ENCODE peak calls at places on chromosomes 5 and 9, in five cellular contexts. One of them, this sample, is unnamed.
A peak's percentile ranks its signal among the peaks of the same experiment; 100 is the strongest.

GRCh38 chr5:68344447-68345111 is 129.0 kb downstream of the PIK3R1 start:
- DNase-seq in T-helper 17 cell: no peak
- DNase-seq in CD4-positive, alpha-beta memory T cell: peak; percentile 11
- DNase-seq in SJSA1: no peak
- DNase-seq in pancreas: no peak
- DNase-seq in this sample: no peak

GRCh38 chr5:21680661-21681060 is 1172.5 kb downstream of the CDH12 start:
- DNase-seq in T-helper 17 cell: no peak
- DNase-seq in CD4-positive, alpha-beta memory T cell: no peak
- DNase-seq in SJSA1: no peak
- DNase-seq in pancreas: no peak
- DNase-seq in this sample: no peak

GRCh38 chr9:134681061-134681661 is 39.6 kb downstream of the COL5A1 start:
- DNase-seq in T-helper 17 cell: no peak
- DNase-seq in SJSA1: no peak
- DNase-seq in pancreas: no peak
- DNase-seq in CD4-positive, alpha-beta memory T cell: no peak
- DNase-seq in this sample: no peak

GRCh38 chr5:53249529-53249928 is 140.0 kb upstream of the MOCS2 start:
- DNase-seq in SJSA1: peak; percentile 78
- DNase-seq in pancreas: no peak
- DNase-seq in CD4-positive, alpha-beta memory T cell: no peak
- DNase-seq in T-helper 17 cell: no peak
- DNase-seq in this sample: no peak

GRCh38 chr9:98135938-98136337 is 16.9 kb upstream of the TRIM14 start:
- DNase-seq in T-helper 17 cell: no peak
- DNase-seq in pancreas: no peak
- DNase-seq in SJSA1: no peak
- DNase-seq in CD4-positive, alpha-beta memory T cell: no peak
- DNase-seq in this sample: no peak

GRCh38 chr5:169070413-169070812 is 230.5 kb downstream of the SLIT3 start:
- DNase-seq in pancreas: no peak
- DNase-seq in CD4-positive, alpha-beta memory T cell: no peak
- DNase-seq in SJSA1: no peak
- DNase-seq in T-helper 17 cell: no peak
- DNase-seq in this sample: no peak

GRCh38 chr5:137496919-137497318 is 2.2 kb downstream of the SPOCK1 start:
- DNase-seq in T-helper 17 cell: no peak
- DNase-seq in SJSA1: no peak
- DNase-seq in CD4-positive, alpha-beta memory T cell: no peak
- DNase-seq in pancreas: no peak
- DNase-seq in this sample: no peak

GRCh38 chr5:57598097-57598496 is 115.5 kb upstream of the ACTBL2 start:
- DNase-seq in CD4-positive, alpha-beta memory T cell: no peak
- DNase-seq in T-helper 17 cell: no peak
- DNase-seq in pancreas: no peak
- DNase-seq in SJSA1: no peak
- DNase-seq in this sample: no peak

GRCh38 chr5:58497956-58498942 is 7.0 kb downstream of the GAPT start:
- DNase-seq in SJSA1: no peak
- DNase-seq in T-helper 17 cell: no peak
- DNase-seq in CD4-positive, alpha-beta memory T cell: no peak
- DNase-seq in pancreas: peak; percentile 32
- DNase-seq in this sample: peak; percentile 65

GRCh38 chr5:179403426-179404147 is 58.3 kb upstream of the ADAMTS2 start:
- DNase-seq in pancreas: no peak
- DNase-seq in SJSA1: peak; percentile 45
- DNase-seq in T-helper 17 cell: no peak
- DNase-seq in CD4-positive, alpha-beta memory T cell: no peak
- DNase-seq in this sample: no peak

GRCh38 chr5:179405054-179405416 is 59.8 kb upstream of the ADAMTS2 start:
- DNase-seq in SJSA1: peak; percentile 39
- DNase-seq in pancreas: no peak
- DNase-seq in CD4-positive, alpha-beta memory T cell: no peak
- DNase-seq in T-helper 17 cell: no peak
- DNase-seq in this sample: no peak

GRCh38 chr5:179405426-179406030 is 60.3 kb upstream of the ADAMTS2 start:
- DNase-seq in CD4-positive, alpha-beta memory T cell: no peak
- DNase-seq in SJSA1: peak; percentile 43
- DNase-seq in pancreas: no peak
- DNase-seq in T-helper 17 cell: no peak
- DNase-seq in this sample: no peak

GRCh38 chr5:179404321-179405053 is 59.2 kb upstream of the ADAMTS2 start:
- DNase-seq in T-helper 17 cell: no peak
- DNase-seq in CD4-positive, alpha-beta memory T cell: no peak
- DNase-seq in SJSA1: peak; percentile 35
- DNase-seq in pancreas: no peak
- DNase-seq in this sample: no peak

DNA sequence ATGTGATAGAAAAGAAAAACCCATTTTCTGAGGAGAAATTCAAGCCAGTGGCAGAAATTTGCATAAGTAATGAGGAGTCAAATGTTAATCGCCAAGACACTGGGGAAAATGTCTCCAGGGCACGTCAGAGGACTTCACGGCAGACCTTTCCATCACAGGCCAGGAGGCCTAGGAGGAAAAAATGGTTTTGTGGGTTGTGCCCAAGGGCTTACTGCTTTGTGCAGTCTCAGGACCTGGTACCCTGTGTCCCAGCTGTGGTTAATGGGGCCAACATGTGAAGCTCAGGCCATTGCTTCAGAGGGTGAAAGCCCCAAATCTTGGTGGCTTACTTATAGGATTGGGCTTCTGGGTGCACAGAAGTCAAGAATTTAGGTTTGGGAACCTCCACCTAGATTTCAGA is 54.8 kb upstream of the ADAMTS2 start:
- DNase-seq in SJSA1: peak; percentile 32
- DNase-seq in T-helper 17 cell: no peak
- DNase-seq in pancreas: no peak
- DNase-seq in CD4-positive, alpha-beta memory T cell: no peak
- DNase-seq in this sample: no peak
- H3K9me3 ChIP-seq in SJSA1: peaks cover 56% of the 10 kb centered on the region
- H3K9me3 ChIP-seq in T-helper 17 cell: peaks cover 3% of the 10 kb centered on the region
- H3K9me3 ChIP-seq in pancreas: no peaks in the 10 kb centered on the region
- H3K9me3 ChIP-seq in CD4-positive, alpha-beta memory T cell: peaks cover 13% of the 10 kb centered on the region
- H3K9me3 ChIP-seq in this sample: peaks cover 21% of the 10 kb centered on the region

GRCh38 chr9:102642651-102643050 is 352.5 kb upstream of the CYLC2 start:
- DNase-seq in T-helper 17 cell: no peak
- DNase-seq in SJSA1: no peak
- DNase-seq in pancreas: no peak
- DNase-seq in CD4-positive, alpha-beta memory T cell: no peak
- DNase-seq in this sample: no peak
- H3K9me3 ChIP-seq in T-helper 17 cell: no peaks in the 10 kb centered on the region
- H3K9me3 ChIP-seq in SJSA1: no peaks in the 10 kb centered on the region
- H3K9me3 ChIP-seq in pancreas: no peaks in the 10 kb centered on the region
- H3K9me3 ChIP-seq in CD4-positive, alpha-beta memory T cell: no peaks in the 10 kb centered on the region
- H3K9me3 ChIP-seq in this sample: no peaks in the 10 kb centered on the region

GRCh38 chr9:114071197-114071795 is 6.8 kb downstream of the AMBP start:
- DNase-seq in pancreas: no peak
- DNase-seq in T-helper 17 cell: no peak
- DNase-seq in SJSA1: no peak
- DNase-seq in CD4-positive, alpha-beta memory T cell: no peak
- DNase-seq in this sample: no peak
- H3K9me3 ChIP-seq in pancreas: no peaks in the 10 kb centered on the region
- H3K9me3 ChIP-seq in T-helper 17 cell: no peaks in the 10 kb centered on the region
- H3K9me3 ChIP-seq in SJSA1: no peaks in the 10 kb centered on the region
- H3K9me3 ChIP-seq in CD4-positive, alpha-beta memory T cell: no peaks in the 10 kb centered on the region
- H3K9me3 ChIP-seq in this sample: no peaks in the 10 kb centered on the region

GRCh38 chr5:131863700-131864099 is 66.9 kb upstream of the FNIP1 start:
- DNase-seq in T-helper 17 cell: no peak
- DNase-seq in CD4-positive, alpha-beta memory T cell: no peak
- DNase-seq in pancreas: no peak
- DNase-seq in SJSA1: no peak
- DNase-seq in this sample: no peak
- H3K9me3 ChIP-seq in T-helper 17 cell: peaks cover 11% of the 10 kb centered on the region
- H3K9me3 ChIP-seq in CD4-positive, alpha-beta memory T cell: peaks cover 5% of the 10 kb centered on the region
- H3K9me3 ChIP-seq in pancreas: no peaks in the 10 kb centered on the region
- H3K9me3 ChIP-seq in SJSA1: peaks cover 10% of the 10 kb centered on the region
- H3K9me3 ChIP-seq in this sample: no peaks in the 10 kb centered on the region

GRCh38 chr9:11558043-11558442 is 945.2 kb upstream of the PTPRD start:
- DNase-seq in CD4-positive, alpha-beta memory T cell: no peak
- DNase-seq in T-helper 17 cell: no peak
- DNase-seq in pancreas: no peak
- DNase-seq in SJSA1: no peak
- DNase-seq in this sample: no peak
- H3K9me3 ChIP-seq in CD4-positive, alpha-beta memory T cell: peaks cover 9% of the 10 kb centered on the region
- H3K9me3 ChIP-seq in T-helper 17 cell: no peaks in the 10 kb centered on the region
- H3K9me3 ChIP-seq in pancreas: no peaks in the 10 kb centered on the region
- H3K9me3 ChIP-seq in SJSA1: no peaks in the 10 kb centered on the region
- H3K9me3 ChIP-seq in this sample: no peaks in the 10 kb centered on the region

DNA sequence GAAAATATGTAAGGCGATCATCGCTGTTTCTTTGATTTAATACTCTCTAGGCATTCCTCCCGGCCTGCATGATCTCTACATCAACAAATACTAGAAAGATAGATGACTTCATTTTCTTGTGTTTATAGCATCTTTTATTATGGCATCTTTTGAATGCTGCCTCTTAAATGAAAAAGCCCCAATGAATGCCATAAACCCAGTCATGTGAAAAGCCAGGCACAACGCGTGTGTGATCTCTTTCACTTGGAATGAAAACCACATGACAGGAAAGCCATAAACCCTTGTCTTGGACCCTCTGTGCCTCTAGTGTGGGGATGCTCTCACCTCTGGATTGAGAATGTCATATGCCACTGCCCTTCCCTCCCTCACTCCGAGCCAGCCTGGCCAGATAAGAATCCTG is 476.2 kb downstream of the SEMA5A start:
- DNase-seq in pancreas: no peak
- DNase-seq in CD4-positive, alpha-beta memory T cell: no peak
- DNase-seq in T-helper 17 cell: no peak
- DNase-seq in SJSA1: peak; percentile 64
- DNase-seq in this sample: no peak
- H3K9me3 ChIP-seq in pancreas: no peaks in the 10 kb centered on the region
- H3K9me3 ChIP-seq in CD4-positive, alpha-beta memory T cell: no peaks in the 10 kb centered on the region
- H3K9me3 ChIP-seq in T-helper 17 cell: no peaks in the 10 kb centered on the region
- H3K9me3 ChIP-seq in SJSA1: no peaks in the 10 kb centered on the region
- H3K9me3 ChIP-seq in this sample: peaks cover 3% of the 10 kb centered on the region

This sample was measured in HAP-1.